ENCODE peak calls at places on chromosomes 2 and 18, in six cellular contexts. X is mesendoderm, Y is neuronal stem cell, V is IMR-90, U is mesenchymal stem cell, D is H9. G is an unnamed sample.

GRCh38 chr2:212073360-212073759 is 465.2 kb downstream of the ERBB4 start:
- DNase-seq in X (no peak), V (no peak), D (no peak), U (no peak), Y (no peak), G (no peak)

GRCh38 chr2:78260861-78261260 is 738.7 kb upstream of the LRRTM4 start:
- DNase-seq in X (no peak), D (no peak), V (no peak), Y (no peak), U (no peak), G (no peak)

GRCh38 chr2:138364554-138365162 is 136.9 kb upstream of the SPOPL start:
- DNase-seq in X (no peak), D (no peak), U (no peak), Y (no peak), V (peak; percentile 39), G (no peak)

GRCh38 chr2:54879598-54880355 is 156.3 kb downstream of the EML6 start:
- DNase-seq in U (no peak), X (no peak), V (no peak), Y (no peak), D (no peak), G (no peak)

GRCh38 chr2:207227062-207227748 is 61.5 kb upstream of the KLF7 start:
- DNase-seq in V (peak; percentile 39), D (peak; percentile 86), Y (peak; percentile 58), U (peak; percentile 72), X (peak; percentile 94), G (no peak)

GRCh38 chr2:68653538-68653982 is 10.2 kb downstream of the PROKR1 start:
- DNase-seq in D (no peak), X (peak; percentile 28), U (peak; percentile 85), Y (no peak), V (peak; percentile 85), G (no peak)

GRCh38 chr18:23964282-23965238 is 50.0 kb upstream of the TTC39C start:
- DNase-seq in Y (no peak), U (no peak), V (no peak), D (no peak), X (peak; percentile 27), G (no peak)

GRCh38 chr2:200397785-200398184 is 91.3 kb downstream of the SPATS2L start:
- DNase-seq in D (no peak), V (peak; percentile 64), X (no peak), Y (no peak), U (peak; percentile 15), G (no peak)

GRCh38 chr2:141498561-141498960 is 632.3 kb downstream of the LRP1B start:
- DNase-seq in Y (no peak), V (peak; percentile 55), X (no peak), D (no peak), U (no peak), G (no peak)

GRCh38 chr2:37324786-37325624 is at the start of gene PRKD3:
- DNase-seq in X (peak; percentile 72), V (peak; percentile 39), U (peak; percentile 70), D (peak; percentile 80), Y (no peak), G (peak; percentile 86)

GRCh38 chr2:219435701-219436100 is 1.1 kb downstream of the SPEG start:
- DNase-seq in D (peak; percentile 28), U (no peak), X (no peak), V (no peak), Y (no peak), G (no peak)

GRCh38 chr2:219434718-219435525 is at the start of gene SPEG:
- DNase-seq in Y (no peak), D (peak; percentile 50), V (no peak), U (no peak), X (no peak), G (no peak)

GRCh38 chr2:219436491-219436890 is 1.8 kb downstream of the SPEG start:
- DNase-seq in U (no peak), V (no peak), X (no peak), Y (no peak), D (no peak), G (no peak)

GRCh38 chr2:219434468-219434717 is 250 bp upstream of the SPEG start:
- DNase-seq in V (no peak), U (no peak), D (no peak), X (no peak), Y (no peak), G (no peak)

DNA sequence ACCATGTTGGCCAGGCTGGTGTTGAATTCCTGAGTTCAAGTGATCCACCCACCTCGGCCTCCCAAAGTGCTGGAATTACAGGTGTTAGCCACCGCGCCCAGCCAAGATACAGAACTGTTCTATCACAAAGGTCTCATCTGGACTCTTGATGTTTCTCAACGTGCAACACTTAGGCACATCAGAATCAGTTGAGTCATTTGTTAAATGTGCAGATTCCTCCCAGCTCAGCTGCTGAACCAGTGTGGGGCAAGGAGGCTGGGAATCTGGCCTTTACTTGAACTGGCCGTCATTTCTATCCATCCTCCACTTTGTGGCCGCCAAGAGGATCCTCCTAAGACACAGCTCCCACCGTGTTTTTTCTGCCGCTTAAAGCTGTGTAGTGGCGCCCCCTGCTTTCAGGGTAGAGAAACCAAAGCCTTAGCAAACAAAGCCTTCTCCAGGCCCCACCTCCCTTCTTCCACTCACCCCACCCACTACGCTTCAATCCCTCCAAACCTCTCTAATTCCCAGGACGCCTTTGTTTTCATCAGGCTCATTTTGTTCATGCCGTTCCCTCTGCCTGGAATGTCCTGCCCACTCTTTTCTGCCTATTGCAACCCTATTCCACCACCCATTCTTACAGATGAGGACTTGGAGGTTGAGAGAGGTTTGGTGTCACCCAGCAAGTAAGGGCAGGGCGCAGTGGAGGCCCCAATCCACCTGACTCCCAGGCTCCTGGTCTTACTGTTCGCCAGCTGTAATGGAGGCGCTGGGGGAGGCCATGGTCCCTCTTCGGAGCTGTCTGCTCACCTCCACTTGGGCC is 776 bp upstream of the SPEG start:
- DNase-seq in Y (no peak), D (peak; percentile 91), V (peak; percentile 71), X (peak; percentile 95), U (peak; percentile 80), G (peak; percentile 80)
- H3K4ac ChIP-seq in Y (no peak overlapping the region), D (no peak overlapping the region), V (peak overlapping the region; percentile 0), X (no peak overlapping the region), U (no peak overlapping the region), G (no peak overlapping the region)

DNA sequence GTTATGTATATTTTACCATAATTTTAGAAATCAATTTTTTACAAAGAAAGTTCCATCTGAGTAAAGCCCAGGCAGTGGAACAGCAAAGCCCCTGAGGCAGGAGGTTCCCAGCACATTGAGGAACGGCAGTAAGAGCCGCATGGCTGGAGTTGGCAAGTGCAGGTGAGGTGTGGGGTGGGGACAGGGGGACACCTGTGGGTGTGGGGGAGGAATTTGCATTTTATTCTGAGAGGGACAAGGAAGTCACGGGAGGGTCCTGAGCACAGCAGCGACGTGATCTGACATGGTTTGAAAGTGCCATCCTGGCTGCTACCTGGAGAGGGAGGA is 16.1 kb upstream of the ADI1 start:
- DNase-seq in U (no peak), X (no peak), D (no peak), Y (no peak), V (no peak), G (no peak)
- H2BK5ac ChIP-seq in U (no peak overlapping the region), X (no peak overlapping the region), D (no peak overlapping the region), Y (no peak overlapping the region), V (peak overlapping the region; percentile 97), G (peak overlapping the region; percentile 78)

GRCh38 chr2:28322051-28322450 is 70.6 kb upstream of the FOSL2 start:
- DNase-seq in U (no peak), D (no peak), X (no peak), V (no peak), Y (no peak), G (no peak)
- H3K18ac ChIP-seq in U (no peak overlapping the region), D (no peak overlapping the region), X (no peak overlapping the region), V (no peak overlapping the region), Y (peak overlapping the region; percentile 96), G (no peak overlapping the region)

DNA sequence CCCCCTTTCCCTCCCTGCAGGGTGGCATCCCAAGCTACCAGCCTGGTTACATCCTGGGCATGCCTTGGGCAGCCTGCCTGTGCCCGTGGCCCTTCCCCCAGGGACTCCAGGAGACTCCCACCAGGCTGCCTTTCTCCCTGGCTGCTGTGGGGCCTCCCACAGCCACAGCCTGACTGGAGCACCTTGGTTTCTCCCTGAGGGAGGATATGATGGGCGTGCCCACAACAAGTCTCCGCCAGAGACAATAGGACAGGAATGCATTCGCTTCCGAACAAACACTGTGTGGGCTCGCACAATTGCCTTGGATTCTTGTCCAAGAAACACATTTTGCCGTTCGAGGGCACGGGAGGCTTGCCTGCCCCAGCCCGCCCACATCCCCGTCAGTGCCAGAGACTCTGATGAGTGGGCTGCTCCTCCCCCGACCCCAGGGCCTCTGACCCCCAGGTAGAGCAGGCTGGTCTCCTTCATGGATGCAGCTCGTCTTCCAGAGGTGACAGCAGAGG is 102.1 kb downstream of the SMAD7 start:
- DNase-seq in U (no peak), X (no peak), D (no peak), Y (no peak), V (no peak), G (no peak)
- H3K4ac ChIP-seq in U (no peak overlapping the region), X (no peak overlapping the region), D (no peak overlapping the region), Y (peak overlapping the region; percentile 45), V (no peak overlapping the region), G (peak overlapping the region; percentile 65)

DNA sequence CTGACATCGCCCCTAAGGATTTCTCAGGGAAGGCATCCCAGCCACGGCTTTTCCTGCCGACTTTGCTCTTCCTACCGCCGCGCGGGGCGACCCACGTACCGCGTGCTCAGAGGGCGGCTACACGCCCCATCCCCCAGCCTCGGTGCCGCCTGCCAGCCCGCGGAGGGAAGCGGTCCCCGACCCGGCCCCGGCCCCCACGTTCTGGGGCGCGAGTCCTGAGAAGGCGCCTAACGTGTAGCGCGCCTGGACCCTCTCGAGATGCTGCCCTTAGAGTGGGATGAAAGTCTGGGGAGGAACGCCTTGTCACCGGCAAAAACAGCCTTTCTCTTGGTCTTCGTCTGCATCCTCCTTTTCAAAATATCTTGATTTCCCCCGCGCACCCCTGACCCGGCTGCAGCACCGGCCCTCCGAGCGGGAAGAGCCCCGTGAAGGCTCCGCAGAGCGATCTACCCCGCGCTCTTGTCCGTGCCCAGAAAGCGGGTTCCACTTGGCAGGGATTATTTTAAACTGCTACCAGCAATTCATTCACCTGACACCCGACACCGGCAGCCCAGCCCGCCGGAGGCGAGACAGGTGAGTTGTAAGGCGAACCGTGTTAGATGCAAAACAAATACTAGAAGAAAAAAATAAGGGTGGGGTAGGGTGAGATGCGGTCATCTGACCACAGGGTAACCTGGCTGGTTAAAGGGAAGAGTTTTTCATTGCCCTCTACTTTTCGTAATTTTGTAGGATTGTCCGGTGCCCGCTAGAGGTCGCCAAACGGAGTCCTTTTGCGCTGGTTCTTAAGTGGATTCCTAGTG is 852 bp upstream of the KCNG3 start:
- DNase-seq in D (peak; percentile 93), X (peak; percentile 96), Y (peak; percentile 80), U (peak; percentile 77), V (peak; percentile 75), G (peak; percentile 88)
- H2BK5ac ChIP-seq in D (no peak overlapping the region), X (no peak overlapping the region), Y (no peak overlapping the region), U (no peak overlapping the region), V (no peak overlapping the region), G (no peak overlapping the region)

GRCh38 chr2:166628478-166629136 is 134.6 kb upstream of the SCN7A start:
- DNase-seq in X (peak; percentile 82), Y (no peak), V (no peak), U (no peak), D (peak; percentile 71), G (peak; percentile 16)
- H3K18ac ChIP-seq in X (no peak overlapping the region), Y (peak overlapping the region; percentile 22), V (no peak overlapping the region), U (no peak overlapping the region), D (no peak overlapping the region), G (no peak overlapping the region)

GRCh38 chr2:231691251-231691772 is 17.0 kb upstream of the PTMA start:
- DNase-seq in V (no peak), X (no peak), Y (no peak), U (no peak), D (no peak), G (no peak)
- H3K4ac ChIP-seq in V (no peak overlapping the region), X (no peak overlapping the region), Y (no peak overlapping the region), U (no peak overlapping the region), D (no peak overlapping the region), G (no peak overlapping the region)

G was measured in trophoblast cell.